ENCODE peak calls at places on chromosomes 6 and 20, in four cellular contexts. G, F, H and C are unnamed samples.

GRCh38 chr20:8860011-8860495 is 208.8 kb upstream of the PLCB4 start:
- DNase-seq in G (no peak), F (peak; percentile 92), H (no peak), C (peak; percentile 87)

GRCh38 chr6:49423817-49424216 is 39.2 kb downstream of the MMUT start:
- DNase-seq in G (no peak), F (no peak), H (peak; percentile 16), C (peak; percentile 37)

GRCh38 chr6:43476744-43477143 is 626 bp upstream of the TJAP1 start:
- DNase-seq in G (no peak), F (no peak), H (no peak), C (no peak)

GRCh38 chr20:63363013-63363957 is 2.1 kb upstream of the CHRNA4 start:
- DNase-seq in G (no peak), F (no peak), H (no peak), C (no peak)

GRCh38 chr6:44342489-44342888 is at the start of gene SPATS1:
- DNase-seq in G (no peak), F (no peak), H (peak; percentile 83), C (no peak)

GRCh38 chr6:21769405-21769851 is 175.9 kb downstream of the SOX4 start:
- DNase-seq in G (no peak), F (peak; percentile 100), H (no peak), C (peak; percentile 57)

GRCh38 chr20:62622877-62623487 is 19.3 kb upstream of the SLCO4A1 start:
- DNase-seq in G (no peak), F (no peak), H (no peak), C (no peak)

GRCh38 chr20:47129306-47129705 is 227.2 kb downstream of the ZMYND8 start:
- DNase-seq in G (no peak), F (no peak), H (no peak), C (no peak)

GRCh38 chr6:88835210-88835609 is 128.2 kb downstream of the RNGTT start:
- DNase-seq in G (no peak), F (no peak), H (no peak), C (no peak)

GRCh38 chr6:6002005-6002808 is 4.5 kb downstream of the NRN1 start:
- DNase-seq in G (no peak), F (no peak), H (no peak), C (no peak)

GRCh38 chr6:138722425-138723371 is 50.9 kb upstream of the CCDC28A start:
- DNase-seq in G (no peak), F (peak; percentile 91), H (no peak), C (peak; percentile 22)

GRCh38 chr20:9359561-9360308 is 154.7 kb upstream of the LAMP5 start:
- DNase-seq in G (no peak), F (peak; percentile 43), H (peak; percentile 33), C (peak; percentile 56)

GRCh38 chr6:98832282-98833100 is 1.9 kb upstream of the POU3F2 start:
- DNase-seq in G (no peak), F (peak; percentile 92), H (peak; percentile 72), C (peak; percentile 81)

GRCh38 chr6:130162421-130162820 is 60.3 kb downstream of the SAMD3 start:
- DNase-seq in G (no peak), F (no peak), H (no peak), C (no peak)

GRCh38 chr6:147689398-147689797 is 180.9 kb downstream of the SAMD5 start:
- DNase-seq in G (no peak), F (no peak), H (no peak), C (peak; percentile 61)

GRCh38 chr6:52540286-52540902 is 36.5 kb downstream of the TRAM2 start:
- DNase-seq in G (no peak), F (peak; percentile 80), H (no peak), C (no peak)

GRCh38 chr6:112466378-112467151 is 119.4 kb downstream of the RFPL4B start:
- DNase-seq in G (no peak), F (peak; percentile 81), H (no peak), C (peak; percentile 83)

GRCh38 chr20:18316166-18316565 is 27.8 kb downstream of the ZNF133 start:
- DNase-seq in G (no peak), F (no peak), H (no peak), C (no peak)

GRCh38 chr20:47356220-47356525 is 326 bp downstream of the ZMYND8 start:
- DNase-seq in G (no peak), F (no peak), H (no peak), C (no peak)

GRCh38 chr6:133262804-133263203 is 21.6 kb downstream of the EYA4 start:
- DNase-seq in G (no peak), F (no peak), H (no peak), C (no peak)

GRCh38 chr6:147063469-147064031 is 140.7 kb upstream of the STXBP5 start:
- DNase-seq in G (no peak), F (peak; percentile 93), H (no peak), C (peak; percentile 73)

GRCh38 chr6:169653691-169654090 is 48.1 kb downstream of the WDR27 start:
- DNase-seq in G (no peak), F (no peak), H (no peak), C (no peak)

GRCh38 chr6:169656626-169657610 is 44.9 kb downstream of the WDR27 start:
- DNase-seq in G (peak; percentile 39), F (no peak), H (no peak), C (no peak)

GRCh38 chr6:169651498-169651897 is 50.3 kb downstream of the WDR27 start:
- DNase-seq in G (no peak), F (no peak), H (no peak), C (no peak)

GRCh38 chr6:169652896-169653295 is 48.9 kb downstream of the WDR27 start:
- DNase-seq in G (no peak), F (no peak), H (no peak), C (no peak)

DNA sequence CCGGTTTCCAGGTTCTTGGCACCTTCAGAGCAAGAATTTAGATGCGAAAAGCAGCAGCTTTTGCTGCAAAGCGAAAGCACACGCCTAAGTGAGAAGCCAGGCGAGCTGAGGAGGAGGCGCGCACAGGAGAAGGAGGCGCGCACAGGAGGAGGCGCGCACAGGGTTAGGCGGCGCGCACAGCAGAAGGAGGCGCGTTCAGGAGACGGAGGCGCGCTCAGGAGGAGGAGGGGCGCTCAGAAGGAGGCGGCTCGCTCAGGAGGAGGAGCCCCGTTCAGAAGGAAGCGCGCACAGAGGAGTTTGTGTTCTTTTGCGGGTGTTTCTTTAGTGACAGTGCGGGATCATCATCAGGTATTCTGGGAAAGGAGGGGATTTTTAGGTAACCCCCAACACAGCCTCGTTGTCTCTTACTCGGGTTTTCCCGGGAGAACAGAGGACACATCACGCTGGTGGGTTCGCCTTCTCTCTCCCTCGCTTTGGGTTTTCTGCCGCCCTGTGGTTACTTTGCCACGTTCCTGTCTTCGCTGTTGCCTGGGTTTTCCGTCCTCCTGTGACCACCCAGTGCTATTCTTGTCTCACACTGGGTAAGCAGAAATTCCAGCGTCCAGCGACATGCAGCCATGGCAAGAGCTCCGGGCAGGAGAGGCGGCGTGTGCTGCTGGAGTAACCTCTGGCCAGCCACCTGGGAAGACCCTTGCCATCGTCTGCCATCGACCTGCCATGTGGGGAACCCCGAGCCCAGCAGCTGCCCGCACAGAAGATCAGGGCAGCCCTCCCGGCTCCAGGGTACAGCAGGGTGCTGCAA is 47.0 kb downstream of the WDR27 start:
- DNase-seq in G (peak; percentile 81), F (peak; percentile 69), H (peak; percentile 68), C (peak; percentile 49)
- TF ChIP-seq CTCF in G (peak; percentile 17), F (peak; percentile 17), H (peak; percentile 24), C (peak; percentile 40)

DNA sequence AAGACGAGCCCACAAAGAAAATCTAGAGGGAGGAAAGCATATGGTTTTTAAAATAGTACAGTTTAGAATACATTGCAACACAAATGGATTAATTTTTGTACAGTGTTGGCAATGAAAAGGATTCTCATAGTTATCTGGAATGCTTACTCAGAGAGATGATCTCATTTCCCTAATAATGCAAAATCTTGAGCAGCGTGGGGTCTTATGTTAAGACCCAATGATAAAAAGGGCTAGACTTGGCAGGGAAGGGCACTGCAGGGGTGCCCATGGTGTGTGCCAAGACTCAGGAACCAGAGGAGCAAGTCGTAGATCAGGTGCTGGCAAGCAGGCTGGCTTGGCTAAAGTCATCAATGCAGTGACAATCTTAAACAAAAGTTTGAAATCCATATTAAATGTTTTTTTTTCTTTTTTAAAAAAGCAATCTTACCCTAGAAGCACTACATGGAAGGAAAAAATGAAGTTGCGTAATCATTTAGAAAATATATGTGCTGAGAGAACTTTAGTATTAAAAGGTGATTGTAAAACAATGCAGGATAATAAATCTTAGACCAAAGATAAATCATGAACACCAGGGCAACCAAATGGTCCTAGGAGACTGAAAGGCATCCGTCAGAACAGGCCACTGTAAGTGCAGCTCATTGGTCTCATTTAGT is 268.5 kb downstream of the UST start:
- DNase-seq in G (no peak), F (peak; percentile 66), H (no peak), C (no peak)
- H3K4me3 ChIP-seq in G (no peak overlapping the region), F (no peak overlapping the region), H (no peak overlapping the region), C (no peak overlapping the region)

GRCh38 chr6:150439373-150439772 is 70.6 kb downstream of the IYD start:
- DNase-seq in G (no peak), F (no peak), H (no peak), C (no peak)

GRCh38 chr6:150445486-150445885 is 76.7 kb downstream of the IYD start:
- DNase-seq in G (no peak), F (no peak), H (no peak), C (no peak)

GRCh38 chr6:150443621-150444020 is 74.8 kb downstream of the IYD start:
- DNase-seq in G (no peak), F (no peak), H (no peak), C (no peak)

GRCh38 chr6:150448221-150448620 is 79.4 kb downstream of the IYD start:
- DNase-seq in G (no peak), F (no peak), H (no peak), C (peak; percentile 53)

GRCh38 chr6:150444308-150444707 is 75.5 kb downstream of the IYD start:
- DNase-seq in G (no peak), F (no peak), H (no peak), C (no peak)
- H3K27me3 ChIP-seq in G (no peaks in the 10 kb centered on the region), F (peaks cover 8% of the 10 kb centered on the region), H (no peaks in the 10 kb centered on the region), C (no peaks in the 10 kb centered on the region)

GRCh38 chr6:14953806-14954205 is 292.1 kb upstream of the JARID2 start:
- DNase-seq in G (no peak), F (no peak), H (no peak), C (no peak)
- TF ChIP-seq CTCF in G (no peak), F (no peak), H (no peak), C (no peak)

DNA sequence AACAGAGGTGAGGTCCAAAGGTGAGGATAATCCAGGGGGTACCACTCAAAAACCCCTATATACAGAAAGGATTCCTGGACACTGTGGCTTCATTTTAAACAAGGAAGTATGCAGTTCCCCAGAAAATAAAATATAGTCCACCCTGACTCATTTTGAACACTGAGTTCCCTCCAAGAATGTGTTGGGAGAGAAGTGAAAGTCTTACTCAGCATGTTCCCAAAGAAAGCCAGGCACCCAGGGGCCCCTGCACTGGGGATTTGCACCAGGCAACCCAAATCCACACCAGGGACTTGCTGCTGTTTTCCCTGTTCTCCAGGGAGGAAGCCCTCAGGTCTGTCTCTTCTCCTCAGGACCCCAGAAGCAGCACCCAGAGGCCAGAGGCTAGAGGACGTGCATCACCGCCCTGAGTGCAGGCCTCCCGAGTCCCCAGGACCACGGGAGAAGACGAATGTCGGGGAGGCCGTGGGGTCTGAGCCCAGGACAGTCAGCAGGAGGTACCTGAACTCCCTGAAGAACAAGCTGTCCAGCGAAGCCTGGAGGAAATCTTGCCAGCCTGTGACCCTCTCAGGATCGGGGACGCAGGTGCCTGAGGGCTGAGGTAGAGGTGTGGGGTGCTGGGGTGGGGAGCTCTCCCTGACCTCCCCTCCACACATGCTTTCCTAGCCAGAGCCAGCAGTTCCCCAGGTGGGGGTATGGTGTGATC is 3.2 kb downstream of the FGD2 start:
- DNase-seq in G (no peak), F (no peak), H (no peak), C (no peak)
- H3K4me3 ChIP-seq in G (no peak overlapping the region), F (no peak overlapping the region), H (no peak overlapping the region), C (no peak overlapping the region)

DNA sequence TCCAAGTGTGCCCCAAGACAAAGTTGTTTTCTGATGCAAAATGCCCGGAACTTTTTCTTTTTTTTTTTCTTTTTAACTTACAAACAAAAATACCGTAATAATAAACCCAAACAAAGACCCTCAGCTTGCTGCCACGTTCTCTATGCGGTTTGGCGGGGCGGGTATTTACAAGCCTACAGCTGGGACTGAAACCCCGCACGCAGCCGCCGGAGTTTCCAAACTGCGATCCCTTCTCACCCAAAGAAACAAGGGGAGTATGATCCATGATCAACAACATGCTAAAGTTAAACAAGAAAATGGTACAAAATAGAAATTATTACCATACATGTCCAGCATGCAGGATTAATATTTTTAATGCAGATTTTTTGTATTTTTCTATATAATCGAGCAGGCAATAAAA is 2.1 kb downstream of the MAFB start:
- DNase-seq in G (no peak), F (no peak), H (no peak), C (no peak)
- H3K27me3 ChIP-seq in G (peaks cover 17% of the 10 kb centered on the region), F (peaks cover 73% of the 10 kb centered on the region), H (peaks cover 46% of the 10 kb centered on the region), C (peaks cover 37% of the 10 kb centered on the region)